ENCODE peak calls at places on chromosomes 16 and 17, in nine cellular contexts. A is heart right ventricle; L is thoracic aorta; N is colonic mucosa; S is HCT116; U is right atrium auricular region; G is body of pancreas; O is CD8-positive, alpha-beta T cell; C is cardiac muscle cell. E is an unnamed sample. For H3K4me1, the result is how much of the 10 kb centered on the place peaks cover.

GRCh38 chr16:17578921-17579876 is 108.4 kb upstream of the XYLT1 start:
- DNase-seq in A (no peak), L (peak), N (peak), S (peak), U (peak), G (peak), O (peak), C (peak), E (peak)

GRCh38 chr16:66485361-66485760 is 58.3 kb downstream of the BEAN1 start:
- DNase-seq in A (no peak), L (no peak), N (no peak), S (no peak), U (no peak), G (no peak), O (no peak), C (no peak), E (no peak)

GRCh38 chr16:20911361-20911760 is 10.8 kb downstream of the LYRM1 start:
- DNase-seq in A (no peak), L (no peak), N (no peak), S (no peak), U (no peak), G (no peak), O (no peak), C (peak), E (peak)

GRCh38 chr16:11681977-11682654 is 13.9 kb downstream of the SNN start:
- DNase-seq in A (no peak), L (no peak), N (peak), S (no peak), U (no peak), G (peak), O (no peak), C (no peak), E (no peak)

GRCh38 chr16:53504161-53504663 is 1.2 kb upstream of the AKTIP start:
- DNase-seq in A (peak), L (peak), N (peak), S (no peak), U (peak), G (peak), O (peak), C (peak), E (peak)

GRCh38 chr17:76983075-76983411 is 114.8 kb downstream of the MGAT5B start:
- DNase-seq in A (no peak), L (no peak), N (no peak), S (no peak), U (no peak), G (no peak), O (no peak), C (no peak), E (no peak)

GRCh38 chr16:50530277-50531236 is 17.6 kb upstream of the NKD1 start:
- DNase-seq in A (no peak), L (no peak), N (no peak), S (no peak), U (peak), G (peak), O (no peak), C (no peak), E (peak)

GRCh38 chr17:17107891-17108680 is 65.8 kb downstream of the MPRIP start:
- DNase-seq in A (no peak), L (no peak), N (no peak), S (no peak), U (no peak), G (no peak), O (no peak), C (peak), E (no peak)

GRCh38 chr17:50218771-50219315 is 17.4 kb upstream of the COL1A1 start:
- DNase-seq in A (no peak), L (no peak), N (no peak), S (peak), U (peak), G (no peak), O (no peak), C (peak), E (no peak)

GRCh38 chr17:76542984-76543383 is 3.1 kb downstream of the PRCD start:
- DNase-seq in A (no peak), L (no peak), N (no peak), S (no peak), U (no peak), G (no peak), O (no peak), C (no peak), E (no peak)

GRCh38 chr16:24848065-24848464 is 2.3 kb downstream of the SLC5A11 start:
- DNase-seq in A (no peak), L (no peak), N (no peak), S (peak), U (no peak), G (no peak), O (no peak), C (peak), E (peak)

GRCh38 chr16:14302031-14302398 is 230.9 kb downstream of the MRTFB start:
- DNase-seq in A (peak), L (no peak), N (peak), S (no peak), U (no peak), G (peak), O (no peak), C (peak), E (peak)

GRCh38 chr16:13070268-13070667 is 168.9 kb downstream of the SHISA9 start:
- DNase-seq in A (no peak), L (no peak), N (no peak), S (no peak), U (no peak), G (peak), O (no peak), C (no peak), E (no peak)

GRCh38 chr16:11783319-11784047 is 13.6 kb downstream of the ZC3H7A start:
- DNase-seq in A (no peak), L (no peak), N (peak), S (no peak), U (no peak), G (no peak), O (no peak), C (peak), E (peak)

GRCh38 chr17:861364-861763 is 79.2 kb downstream of the MRM3 start:
- DNase-seq in A (no peak), L (no peak), N (no peak), S (no peak), U (no peak), G (no peak), O (no peak), C (no peak), E (no peak)

DNA sequence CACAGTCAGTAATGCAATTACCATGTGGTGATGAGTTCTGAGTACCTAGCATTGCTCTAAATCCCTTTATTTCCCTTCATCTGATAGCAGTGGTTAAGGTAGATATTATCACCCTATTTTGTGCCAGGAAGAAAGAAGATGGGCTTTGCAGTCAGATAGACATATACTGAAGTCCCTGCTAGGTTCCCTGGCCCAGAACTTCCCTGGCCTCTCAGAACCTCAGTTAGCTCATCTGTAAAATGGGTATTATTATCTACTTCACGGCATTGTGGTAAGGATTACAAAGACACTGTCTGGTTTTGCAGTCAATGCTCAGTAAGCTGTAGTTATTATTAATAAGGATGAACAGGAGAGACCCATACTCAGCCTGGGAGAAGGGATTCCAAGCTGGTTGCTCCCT is 4.6 kb upstream of the CRYBA1 start:
- DNase-seq in A (no peak), L (no peak), N (no peak), S (no peak), U (no peak), G (no peak), O (no peak), C (no peak), E (no peak)
- H3K4me1 ChIP-seq in A (under half), L (under half), N (under half), S (under half), U (under half), G (under half), O (under half), C (under half), E (under half)

GRCh38 chr17:81922566-81923301 is 4.8 kb upstream of the SIRT7 start:
- DNase-seq in A (no peak), L (no peak), N (no peak), S (no peak), U (no peak), G (no peak), O (no peak), C (no peak), E (no peak)
- H3K4me1 ChIP-seq in A (half or more), L (under half), N (under half), S (half or more), U (half or more), G (under half), O (under half), C (under half), E (under half)

GRCh38 chr16:89295915-89296314 is 78.4 kb downstream of the ZNF778 start:
- DNase-seq in A (no peak), L (no peak), N (no peak), S (no peak), U (no peak), G (no peak), O (no peak), C (peak), E (no peak)
- H3K4me1 ChIP-seq in A (half or more), L (under half), N (under half), S (under half), U (half or more), G (under half), O (under half), C (under half), E (under half)

GRCh38 chr16:84722068-84722467 is 22.3 kb downstream of the USP10 start:
- DNase-seq in A (no peak), L (no peak), N (no peak), S (no peak), U (no peak), G (no peak), O (no peak), C (no peak), E (no peak)
- H3K4me1 ChIP-seq in A (half or more), L (under half), N (under half), S (under half), U (under half), G (under half), O (under half), C (under half), E (under half)

E was measured in trophoblast cell.